ENCODE peak calls at places on chromosomes 4 and X, in nine cellular contexts. One of them, this sample, is unnamed.

GRCh38 chr4:111475001-111475400 is 670.3 kb upstream of the FAM241A start:
- DNase-seq in cardiac muscle cell: peak
- DNase-seq in ascending aorta: no peak
- DNase-seq in suprapubic skin: no peak
- DNase-seq in uterus: no peak
- DNase-seq in SJSA1: no peak
- DNase-seq in fibroblast of lung: peak
- DNase-seq in psoas muscle: no peak
- DNase-seq in spleen: no peak
- DNase-seq in this sample: no peak

GRCh38 chr4:40182979-40183378 is 13.9 kb upstream of the RHOH start:
- DNase-seq in psoas muscle: no peak
- DNase-seq in suprapubic skin: no peak
- DNase-seq in uterus: no peak
- DNase-seq in fibroblast of lung: no peak
- DNase-seq in SJSA1: no peak
- DNase-seq in cardiac muscle cell: no peak
- DNase-seq in ascending aorta: no peak
- DNase-seq in spleen: no peak
- DNase-seq in this sample: no peak

GRCh38 chr4:99645036-99645435 is 12.6 kb downstream of the C4orf54 start:
- DNase-seq in fibroblast of lung: no peak
- DNase-seq in SJSA1: no peak
- DNase-seq in ascending aorta: no peak
- DNase-seq in suprapubic skin: no peak
- DNase-seq in cardiac muscle cell: no peak
- DNase-seq in uterus: no peak
- DNase-seq in spleen: no peak
- DNase-seq in psoas muscle: no peak
- DNase-seq in this sample: no peak

GRCh38 chr4:2365054-2365912 is 53.2 kb downstream of the ZFYVE28 start:
- DNase-seq in SJSA1: no peak
- DNase-seq in uterus: no peak
- DNase-seq in spleen: no peak
- DNase-seq in psoas muscle: no peak
- DNase-seq in suprapubic skin: peak
- DNase-seq in ascending aorta: peak
- DNase-seq in fibroblast of lung: no peak
- DNase-seq in cardiac muscle cell: no peak
- DNase-seq in this sample: no peak

GRCh38 chr4:116357758-116358157 is 727.6 kb downstream of the TRAM1L1 start:
- DNase-seq in SJSA1: peak
- DNase-seq in psoas muscle: no peak
- DNase-seq in cardiac muscle cell: peak
- DNase-seq in ascending aorta: no peak
- DNase-seq in spleen: no peak
- DNase-seq in suprapubic skin: no peak
- DNase-seq in fibroblast of lung: no peak
- DNase-seq in uterus: no peak
- DNase-seq in this sample: peak

GRCh38 chr4:158280856-158281255 is 70.6 kb downstream of the TMEM144 start:
- DNase-seq in spleen: no peak
- DNase-seq in uterus: no peak
- DNase-seq in suprapubic skin: no peak
- DNase-seq in fibroblast of lung: no peak
- DNase-seq in psoas muscle: no peak
- DNase-seq in ascending aorta: no peak
- DNase-seq in SJSA1: no peak
- DNase-seq in cardiac muscle cell: peak
- DNase-seq in this sample: no peak

GRCh38 chrX:48736303-48736702 is 25.2 kb upstream of the GLOD5 start:
- DNase-seq in fibroblast of lung: no peak
- DNase-seq in ascending aorta: no peak
- DNase-seq in psoas muscle: no peak
- DNase-seq in uterus: no peak
- DNase-seq in spleen: no peak
- DNase-seq in SJSA1: no peak
- DNase-seq in suprapubic skin: no peak
- DNase-seq in cardiac muscle cell: no peak
- DNase-seq in this sample: no peak

GRCh38 chr4:18022572-18023039 is 1.1 kb upstream of the LCORL start:
- DNase-seq in suprapubic skin: no peak
- DNase-seq in fibroblast of lung: peak
- DNase-seq in SJSA1: no peak
- DNase-seq in psoas muscle: no peak
- DNase-seq in uterus: no peak
- DNase-seq in ascending aorta: no peak
- DNase-seq in spleen: no peak
- DNase-seq in cardiac muscle cell: peak
- DNase-seq in this sample: no peak

GRCh38 chrX:3567681-3568080 is 145.8 kb downstream of the PRKX start:
- DNase-seq in psoas muscle: no peak
- DNase-seq in SJSA1: no peak
- DNase-seq in cardiac muscle cell: no peak
- DNase-seq in fibroblast of lung: no peak
- DNase-seq in ascending aorta: no peak
- DNase-seq in uterus: no peak
- DNase-seq in suprapubic skin: no peak
- DNase-seq in spleen: no peak
- DNase-seq in this sample: no peak

GRCh38 chr4:148834804-148835598 is 392.8 kb upstream of the NR3C2 start:
- DNase-seq in suprapubic skin: no peak
- DNase-seq in psoas muscle: no peak
- DNase-seq in SJSA1: no peak
- DNase-seq in spleen: no peak
- DNase-seq in cardiac muscle cell: peak
- DNase-seq in fibroblast of lung: peak
- DNase-seq in uterus: no peak
- DNase-seq in ascending aorta: no peak
- DNase-seq in this sample: no peak

GRCh38 chrX:125952973-125953372 is 213.1 kb downstream of the DCAF12L2 start:
- DNase-seq in suprapubic skin: no peak
- DNase-seq in ascending aorta: no peak
- DNase-seq in uterus: no peak
- DNase-seq in spleen: no peak
- DNase-seq in SJSA1: no peak
- DNase-seq in cardiac muscle cell: no peak
- DNase-seq in psoas muscle: no peak
- DNase-seq in fibroblast of lung: no peak
- DNase-seq in this sample: no peak

GRCh38 chr4:15833801-15834200 is 55.7 kb downstream of the CD38 start:
- DNase-seq in psoas muscle: no peak
- DNase-seq in uterus: no peak
- DNase-seq in suprapubic skin: no peak
- DNase-seq in fibroblast of lung: no peak
- DNase-seq in SJSA1: no peak
- DNase-seq in cardiac muscle cell: peak
- DNase-seq in spleen: no peak
- DNase-seq in ascending aorta: peak
- DNase-seq in this sample: no peak

GRCh38 chr4:8913858-8914460 is 42.3 kb upstream of the HMX1 start:
- DNase-seq in spleen: peak
- DNase-seq in fibroblast of lung: no peak
- DNase-seq in ascending aorta: peak
- DNase-seq in uterus: no peak
- DNase-seq in cardiac muscle cell: no peak
- DNase-seq in psoas muscle: no peak
- DNase-seq in SJSA1: peak
- DNase-seq in suprapubic skin: peak
- DNase-seq in this sample: no peak

GRCh38 chr4:105158837-105159236 is 12.2 kb downstream of the TET2 start:
- DNase-seq in fibroblast of lung: peak
- DNase-seq in suprapubic skin: no peak
- DNase-seq in uterus: no peak
- DNase-seq in spleen: no peak
- DNase-seq in ascending aorta: no peak
- DNase-seq in SJSA1: no peak
- DNase-seq in psoas muscle: no peak
- DNase-seq in cardiac muscle cell: peak
- DNase-seq in this sample: no peak

GRCh38 chrX:11756354-11757318 is 1.4 kb upstream of the MSL3 start:
- DNase-seq in suprapubic skin: no peak
- DNase-seq in SJSA1: no peak
- DNase-seq in uterus: no peak
- DNase-seq in spleen: no peak
- DNase-seq in ascending aorta: no peak
- DNase-seq in cardiac muscle cell: no peak
- DNase-seq in fibroblast of lung: no peak
- DNase-seq in psoas muscle: no peak
- DNase-seq in this sample: no peak
- H3K27ac ChIP-seq in suprapubic skin: no peak
- H3K27ac ChIP-seq in SJSA1: no peak
- H3K27ac ChIP-seq in uterus: peak
- H3K27ac ChIP-seq in spleen: peak
- H3K27ac ChIP-seq in ascending aorta: peak
- H3K27ac ChIP-seq in cardiac muscle cell: no peak
- H3K27ac ChIP-seq in fibroblast of lung: no peak
- H3K27ac ChIP-seq in psoas muscle: peak
- H3K27ac ChIP-seq in this sample: no peak

DNA sequence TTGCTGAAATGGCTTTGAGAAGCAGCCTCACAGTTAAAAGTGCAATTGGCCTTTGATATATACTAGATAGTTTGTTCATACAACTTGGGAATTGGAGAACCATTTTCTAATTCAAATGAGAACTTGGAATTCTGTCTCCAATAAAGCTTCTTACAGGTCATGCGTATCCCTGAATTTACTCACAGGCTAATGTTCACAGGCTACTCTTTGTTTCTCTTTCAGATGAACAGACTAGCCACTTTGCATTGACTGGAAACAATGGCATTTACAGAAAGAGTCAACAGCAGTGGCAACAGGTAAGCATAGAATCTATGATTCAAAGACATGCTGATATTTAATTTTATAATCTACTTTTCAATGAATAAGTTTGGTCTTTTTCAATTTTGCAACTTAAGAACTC is 13.5 kb downstream of the AFF1 start:
- DNase-seq in spleen: no peak
- DNase-seq in SJSA1: no peak
- DNase-seq in cardiac muscle cell: no peak
- DNase-seq in fibroblast of lung: no peak
- DNase-seq in suprapubic skin: no peak
- DNase-seq in ascending aorta: no peak
- DNase-seq in uterus: no peak
- DNase-seq in psoas muscle: no peak
- DNase-seq in this sample: no peak
- H3K27ac ChIP-seq in spleen: no peak
- H3K27ac ChIP-seq in SJSA1: no peak
- H3K27ac ChIP-seq in cardiac muscle cell: no peak
- H3K27ac ChIP-seq in fibroblast of lung: no peak
- H3K27ac ChIP-seq in suprapubic skin: no peak
- H3K27ac ChIP-seq in ascending aorta: no peak
- H3K27ac ChIP-seq in uterus: no peak
- H3K27ac ChIP-seq in psoas muscle: no peak
- H3K27ac ChIP-seq in this sample: no peak

GRCh38 chr4:88958080-88958479 is 98.9 kb downstream of the FAM13A start:
- DNase-seq in uterus: no peak
- DNase-seq in cardiac muscle cell: no peak
- DNase-seq in SJSA1: no peak
- DNase-seq in suprapubic skin: no peak
- DNase-seq in ascending aorta: no peak
- DNase-seq in fibroblast of lung: no peak
- DNase-seq in spleen: no peak
- DNase-seq in psoas muscle: no peak
- DNase-seq in this sample: no peak
- H3K27ac ChIP-seq in uterus: no peak
- H3K27ac ChIP-seq in cardiac muscle cell: no peak
- H3K27ac ChIP-seq in SJSA1: no peak
- H3K27ac ChIP-seq in suprapubic skin: peak
- H3K27ac ChIP-seq in ascending aorta: no peak
- H3K27ac ChIP-seq in fibroblast of lung: no peak
- H3K27ac ChIP-seq in spleen: no peak
- H3K27ac ChIP-seq in psoas muscle: no peak
- H3K27ac ChIP-seq in this sample: no peak

GRCh38 chr4:13922459-13922858 is 294.9 kb upstream of the BOD1L1 start:
- DNase-seq in cardiac muscle cell: no peak
- DNase-seq in uterus: no peak
- DNase-seq in SJSA1: no peak
- DNase-seq in ascending aorta: no peak
- DNase-seq in spleen: no peak
- DNase-seq in psoas muscle: no peak
- DNase-seq in suprapubic skin: no peak
- DNase-seq in fibroblast of lung: no peak
- DNase-seq in this sample: no peak
- H3K27ac ChIP-seq in cardiac muscle cell: no peak
- H3K27ac ChIP-seq in uterus: no peak
- H3K27ac ChIP-seq in SJSA1: no peak
- H3K27ac ChIP-seq in ascending aorta: no peak
- H3K27ac ChIP-seq in spleen: no peak
- H3K27ac ChIP-seq in psoas muscle: no peak
- H3K27ac ChIP-seq in suprapubic skin: no peak
- H3K27ac ChIP-seq in fibroblast of lung: peak
- H3K27ac ChIP-seq in this sample: no peak

GRCh38 chrX:17033225-17033624 is 86.8 kb downstream of the REPS2 start:
- DNase-seq in uterus: no peak
- DNase-seq in fibroblast of lung: no peak
- DNase-seq in cardiac muscle cell: no peak
- DNase-seq in SJSA1: no peak
- DNase-seq in suprapubic skin: no peak
- DNase-seq in ascending aorta: no peak
- DNase-seq in psoas muscle: no peak
- DNase-seq in spleen: no peak
- DNase-seq in this sample: no peak
- H3K27ac ChIP-seq in uterus: peak
- H3K27ac ChIP-seq in fibroblast of lung: no peak
- H3K27ac ChIP-seq in cardiac muscle cell: no peak
- H3K27ac ChIP-seq in SJSA1: no peak
- H3K27ac ChIP-seq in suprapubic skin: no peak
- H3K27ac ChIP-seq in ascending aorta: peak
- H3K27ac ChIP-seq in psoas muscle: no peak
- H3K27ac ChIP-seq in spleen: no peak
- H3K27ac ChIP-seq in this sample: no peak